ENCODE peak calls at places on chromosomes 3 and 15, in eight cellular contexts. Z is heart left ventricle, J is Peyer's patch, Q is tibial artery, I is RWPE1, G is endodermal cell, T is mammary epithelial cell, U is tibial nerve. S is an unnamed sample.

GRCh38 chr3:123330441-123330991 is 118.4 kb downstream of the ADCY5 start:
- DNase-seq in U (no peak), I (no peak), T (no peak), J (no peak), Z (peak), Q (peak), G (no peak), S (no peak)

GRCh38 chr3:127077068-127077467 is 94.2 kb downstream of the PLXNA1 start:
- DNase-seq in J (no peak), T (no peak), Q (peak), I (no peak), G (no peak), U (no peak), Z (no peak), S (no peak)

GRCh38 chr3:25804676-25805075 is 14.8 kb downstream of the OXSM start:
- DNase-seq in U (no peak), I (no peak), Q (no peak), G (no peak), J (no peak), T (no peak), Z (no peak), S (no peak)

GRCh38 chr15:31448635-31448979 is 122.0 kb downstream of the KLF13 start:
- DNase-seq in Q (no peak), U (no peak), G (no peak), Z (no peak), T (no peak), J (no peak), I (no peak), S (no peak)

GRCh38 chr15:71084264-71084663 is 31.0 kb upstream of the THSD4 start:
- DNase-seq in U (no peak), T (no peak), Z (no peak), I (no peak), G (no peak), J (no peak), Q (no peak), S (no peak)

GRCh38 chr15:42100021-42100800 is 5.8 kb upstream of the PLA2G4D start:
- DNase-seq in U (no peak), G (no peak), J (no peak), Z (no peak), I (no peak), T (peak), Q (no peak), S (peak)

GRCh38 chr15:101613130-101614000 is 38.8 kb downstream of the TM2D3 start:
- DNase-seq in I (peak), J (peak), U (peak), Z (peak), G (no peak), Q (peak), T (peak), S (peak)

GRCh38 chr3:46660003-46660402 is 33.5 kb downstream of the ALS2CL start:
- DNase-seq in G (peak), I (no peak), Z (no peak), J (no peak), Q (no peak), U (no peak), T (no peak), S (no peak)

GRCh38 chr15:78317145-78317836 is 17.9 kb upstream of the SKIC8 start:
- DNase-seq in Z (no peak), Q (no peak), T (peak), I (peak), J (peak), U (no peak), G (peak), S (no peak)

GRCh38 chr3:123071146-123071545 is 4.3 kb downstream of the PDIA5 start:
- DNase-seq in U (no peak), G (peak), T (no peak), J (no peak), Q (no peak), I (no peak), Z (no peak), S (no peak)

GRCh38 chr15:45402162-45402954 is 24.0 kb upstream of the GATM start:
- DNase-seq in Z (peak), Q (peak), J (peak), G (peak), I (peak), T (peak), U (peak), S (peak)

GRCh38 chr3:161531930-161532329 is 35.3 kb downstream of the OTOL1 start:
- DNase-seq in T (no peak), Z (no peak), G (no peak), U (no peak), I (no peak), Q (no peak), J (no peak), S (no peak)

GRCh38 chr3:15845475-15845874 is 47.7 kb upstream of the ANKRD28 start:
- DNase-seq in Z (no peak), U (no peak), I (no peak), Q (no peak), J (no peak), T (no peak), G (no peak), S (no peak)

GRCh38 chr15:45588199-45588910 is 1.2 kb downstream of the BLOC1S6 start:
- DNase-seq in U (no peak), T (peak), I (no peak), J (no peak), Z (no peak), Q (no peak), G (no peak), S (no peak)

GRCh38 chr3:140203510-140203909 is 268.5 kb downstream of the CLSTN2 start:
- DNase-seq in J (no peak), I (no peak), Z (no peak), Q (no peak), G (peak), U (no peak), T (no peak), S (no peak)

GRCh38 chr3:123489400-123490004 is 40.6 kb upstream of the ADCY5 start:
- DNase-seq in Q (peak), Z (peak), I (peak), J (peak), T (peak), U (peak), G (peak), S (peak)

GRCh38 chr3:125045965-125046364 is 9.8 kb downstream of the HEG1 start:
- DNase-seq in J (no peak), Z (no peak), Q (no peak), G (no peak), T (peak), U (no peak), I (peak), S (peak)

GRCh38 chr3:5016218-5017161 is 37.3 kb downstream of the BHLHE40 start:
- DNase-seq in G (peak), Z (no peak), I (no peak), U (no peak), Q (no peak), T (peak), J (peak), S (peak)

GRCh38 chr3:47877288-47877687 is 74.3 kb downstream of the DHX30 start:
- DNase-seq in Q (no peak), T (peak), U (no peak), G (peak), I (no peak), J (no peak), Z (no peak), S (peak)

GRCh38 chr3:195219351-195220045 is 51.5 kb downstream of the XXYLT1 start:
- DNase-seq in U (no peak), J (peak), Q (peak), T (no peak), Z (no peak), I (no peak), G (peak), S (no peak)

DNA sequence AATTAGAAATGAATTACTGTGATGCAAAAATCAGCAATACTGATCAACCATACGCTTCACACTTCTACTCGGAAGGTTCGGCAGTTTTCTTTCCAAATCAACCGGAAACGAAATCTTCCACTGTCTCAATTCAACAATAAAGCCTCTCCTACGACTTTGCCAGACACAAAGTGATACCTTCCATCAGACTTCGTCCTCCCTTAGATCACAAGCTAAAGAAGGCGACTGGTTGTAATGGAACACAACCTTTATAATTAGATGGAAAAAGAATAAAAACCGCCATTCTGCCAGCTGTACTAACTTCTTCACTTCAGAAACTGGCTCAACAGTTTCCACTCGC is 613 bp downstream of the PARL start:
- DNase-seq in Z (no peak), T (no peak), I (no peak), Q (no peak), U (no peak), J (no peak), G (no peak), S (no peak)
- TF ChIP-seq CTCF in Z (no peak), T (no peak), I (no peak), Q (no peak), U (no peak), J (no peak), G (no peak), S (no peak)

GRCh38 chr3:166190360-166190759 is 353.1 kb upstream of the BCHE start:
- DNase-seq in G (peak), J (no peak), U (no peak), Z (no peak), T (peak), I (no peak), Q (no peak), S (no peak)

GRCh38 chr3:166199491-166199890 is 362.3 kb upstream of the BCHE start:
- DNase-seq in U (no peak), Z (no peak), T (no peak), I (no peak), G (no peak), Q (no peak), J (no peak), S (no peak)

GRCh38 chr3:166191406-166191805 is 354.2 kb upstream of the BCHE start:
- DNase-seq in Q (no peak), U (no peak), T (peak), I (no peak), J (no peak), Z (no peak), G (no peak), S (no peak)

GRCh38 chr3:166201476-166201875 is 364.3 kb upstream of the BCHE start:
- DNase-seq in I (no peak), Z (no peak), U (no peak), G (peak), Q (no peak), T (no peak), J (no peak), S (no peak)

DNA sequence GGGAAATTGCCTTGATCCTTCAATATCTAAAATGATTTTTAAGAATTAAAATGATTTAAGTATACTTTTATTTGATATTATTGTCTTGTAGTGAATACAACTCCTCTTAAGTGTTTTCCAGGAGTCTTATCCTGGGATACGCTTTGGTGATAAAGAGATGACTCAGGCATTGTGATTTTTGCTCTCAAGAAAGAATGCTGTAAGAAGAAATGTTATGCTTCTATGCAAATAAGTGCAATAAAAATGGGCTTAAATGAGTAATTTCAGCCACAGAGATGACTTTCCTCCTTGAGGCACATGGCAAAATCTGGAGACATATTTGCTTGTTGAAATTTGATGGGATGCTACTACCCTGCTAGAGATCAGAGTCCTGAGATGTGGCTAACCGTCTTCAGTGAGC is 358.6 kb upstream of the BCHE start:
- DNase-seq in Z (no peak), J (no peak), I (no peak), U (no peak), Q (no peak), G (no peak), T (no peak), S (no peak)
- H3K27ac ChIP-seq in Z (no peak), J (no peak), I (no peak), U (no peak), Q (no peak), G (no peak), T (no peak), S (no peak)

GRCh38 chr3:144636833-144637232 is 665.2 kb downstream of the DIPK2A start:
- DNase-seq in G (peak), U (no peak), I (no peak), Z (no peak), T (no peak), Q (no peak), J (no peak), S (no peak)
- TF ChIP-seq CTCF in G (peak), U (no peak), I (no peak), Z (no peak), T (no peak), Q (no peak), J (no peak), S (peak)

GRCh38 chr3:42700366-42701288 is 2.0 kb downstream of the HHATL start:
- DNase-seq in J (peak), Q (peak), G (no peak), T (no peak), I (no peak), U (no peak), Z (peak), S (no peak)
- H3K27ac ChIP-seq in J (no peak), Q (no peak), G (no peak), T (no peak), I (no peak), U (no peak), Z (peak), S (no peak)

DNA sequence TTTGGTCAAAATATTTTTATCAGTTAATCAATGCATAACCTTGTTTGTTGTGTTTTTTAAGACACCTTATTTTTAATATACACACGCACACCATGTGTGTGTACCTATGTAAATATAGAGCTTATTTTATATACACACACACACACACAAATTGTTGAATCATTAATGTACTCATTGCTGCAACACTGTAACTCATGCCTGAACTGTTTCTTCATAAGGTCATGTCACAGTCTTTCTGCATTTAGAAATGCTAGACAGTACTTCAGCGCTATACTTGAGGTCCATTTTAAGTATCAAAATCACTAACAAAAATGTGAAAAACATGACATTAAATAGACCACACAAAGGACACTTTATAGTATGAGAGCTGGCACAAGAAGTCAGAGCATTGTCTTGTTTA is 589.4 kb downstream of the SI start:
- DNase-seq in T (no peak), Q (no peak), Z (no peak), U (no peak), J (no peak), G (no peak), I (no peak), S (no peak)
- TF ChIP-seq CTCF in T (no peak), Q (no peak), Z (no peak), U (no peak), J (no peak), G (no peak), I (no peak), S (no peak)

DNA sequence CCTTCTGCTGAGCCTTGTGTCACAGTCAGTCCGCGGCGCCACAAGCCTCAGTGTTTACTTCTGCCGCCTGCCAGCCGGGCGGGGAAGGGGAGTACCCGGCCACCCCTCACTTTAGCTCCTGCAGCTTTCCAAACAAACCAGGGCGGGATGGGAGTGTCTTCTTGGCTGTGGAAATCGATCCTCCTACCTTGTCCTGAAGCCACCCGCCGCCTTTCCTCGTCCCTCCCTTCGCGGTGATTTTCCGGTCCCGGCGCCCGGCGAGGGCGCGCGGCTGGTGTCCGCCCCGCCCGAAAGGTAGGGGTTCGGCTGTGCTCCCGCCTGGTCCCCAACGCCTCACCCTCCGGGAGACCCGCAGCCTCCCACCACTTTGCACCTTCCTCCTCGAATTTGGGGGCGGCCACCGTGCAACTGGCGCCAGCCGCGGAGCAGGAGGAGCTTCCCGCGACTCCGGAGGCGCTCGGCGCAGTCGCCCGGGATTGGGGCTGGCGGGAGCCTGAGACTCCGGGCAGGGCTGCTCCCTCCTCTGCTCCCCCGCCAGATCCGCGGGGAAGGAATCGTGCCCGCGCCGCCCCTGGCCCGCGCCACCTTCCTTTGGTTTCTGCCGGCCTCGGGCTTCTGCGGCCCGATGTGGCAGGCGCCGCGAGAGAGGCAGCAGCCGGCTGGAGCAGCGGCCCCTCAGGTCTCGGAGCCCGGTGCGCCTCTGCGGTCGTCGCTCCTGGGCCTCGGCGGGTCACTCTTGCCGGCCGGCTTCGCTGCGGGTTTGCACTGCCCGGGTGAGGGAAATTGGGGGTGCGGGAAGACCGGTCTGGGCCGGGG is 30.7 kb upstream of the ST3GAL6 start:
- DNase-seq in Z (peak), I (peak), U (peak), J (peak), Q (peak), T (peak), G (peak), S (peak)
- H3K27ac ChIP-seq in Z (peak), I (peak), U (peak), J (peak), Q (peak), T (peak), G (no peak), S (peak)

DNA sequence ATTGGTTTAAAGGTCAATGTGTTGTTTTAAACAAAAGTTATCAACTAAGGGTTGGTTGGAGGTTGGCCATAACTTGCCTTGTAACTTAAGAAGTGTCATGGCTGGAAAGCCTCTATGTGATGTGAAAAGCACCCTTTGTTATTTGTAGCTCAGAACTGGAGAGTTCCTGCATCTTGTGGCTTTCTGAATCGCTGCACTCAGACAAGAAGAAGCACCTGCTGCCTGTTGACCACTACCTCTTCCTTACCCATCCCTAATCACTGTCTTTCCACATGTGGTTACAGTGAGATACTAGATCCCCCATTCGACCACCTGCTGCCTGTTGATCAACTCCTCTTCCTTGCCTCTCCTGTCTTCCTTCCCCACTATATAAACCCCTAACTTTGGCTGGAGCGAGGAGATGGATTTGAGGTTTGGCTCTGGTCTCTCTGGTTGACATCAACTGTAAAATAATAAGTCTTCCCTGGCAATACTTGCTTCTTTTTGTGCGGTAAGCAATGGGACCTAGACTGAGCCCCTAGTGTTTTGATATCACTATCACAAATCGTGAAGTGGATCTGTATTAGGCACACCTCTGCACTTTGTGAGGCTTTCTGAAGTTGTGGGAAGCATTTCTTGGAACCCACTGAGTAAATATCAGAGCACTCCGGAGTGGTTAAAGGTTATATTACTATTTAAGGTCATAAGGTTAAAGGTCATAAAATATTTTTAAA is 13.8 kb downstream of the RPL39L start:
- DNase-seq in I (no peak), T (no peak), Z (no peak), G (no peak), J (no peak), Q (no peak), U (no peak), S (no peak)
- TF ChIP-seq CTCF in I (no peak), T (no peak), Z (no peak), G (no peak), J (no peak), Q (no peak), U (no peak), S (no peak)

DNA sequence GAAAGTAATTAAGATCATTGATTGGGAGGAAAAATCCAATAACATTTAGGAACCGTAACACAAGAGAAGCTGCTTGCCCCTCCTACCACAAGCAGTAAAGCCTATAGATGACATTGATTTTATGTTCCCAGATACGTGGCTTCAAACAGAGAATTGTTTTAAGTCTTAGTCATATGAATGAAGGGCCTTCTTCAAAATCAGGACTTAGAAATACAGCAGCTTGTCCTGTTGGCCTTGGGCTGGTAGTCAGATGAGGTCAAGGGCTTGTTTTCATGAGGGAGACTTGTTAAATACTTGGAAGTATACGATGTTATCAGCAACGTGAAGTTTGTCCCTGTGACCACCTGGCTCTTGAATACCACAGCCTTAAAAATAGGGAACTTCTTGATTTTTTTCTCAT is 114.4 kb downstream of the VGLL4 start:
- DNase-seq in T (no peak), I (no peak), G (no peak), Z (no peak), J (no peak), Q (no peak), U (no peak), S (no peak)
- H3K27ac ChIP-seq in T (peak), I (peak), G (no peak), Z (no peak), J (no peak), Q (peak), U (peak), S (peak)